ENCODE peak calls at places on chromosomes 1 and 21, in six cellular contexts. One of them, this sample, is unnamed.

GRCh38 chr1:220875233-220875632 is 4.0 kb upstream of the HLX start:
- DNase-seq in lung: no peak
- DNase-seq in sigmoid colon: no peak
- DNase-seq in esophagus squamous epithelium: no peak
- DNase-seq in cardiac muscle cell: no peak
- DNase-seq in lower lobe of right lung: no peak
- DNase-seq in this sample: no peak

GRCh38 chr1:1075148-1075935 is 1.2 kb upstream of the RNF223 start:
- DNase-seq in sigmoid colon: peak; percentile 66
- DNase-seq in lung: no peak
- DNase-seq in esophagus squamous epithelium: no peak
- DNase-seq in lower lobe of right lung: peak; percentile 45
- DNase-seq in cardiac muscle cell: no peak
- DNase-seq in this sample: no peak

GRCh38 chr1:182374101-182374834 is 17.3 kb downstream of the GLUL start:
- DNase-seq in esophagus squamous epithelium: no peak
- DNase-seq in sigmoid colon: no peak
- DNase-seq in cardiac muscle cell: no peak
- DNase-seq in lower lobe of right lung: no peak
- DNase-seq in lung: no peak
- DNase-seq in this sample: no peak

GRCh38 chr1:69649383-69649782 is 81.7 kb downstream of the LRRC7 start:
- DNase-seq in sigmoid colon: no peak
- DNase-seq in cardiac muscle cell: no peak
- DNase-seq in lower lobe of right lung: no peak
- DNase-seq in lung: no peak
- DNase-seq in esophagus squamous epithelium: no peak
- DNase-seq in this sample: no peak

GRCh38 chr1:53076165-53076564 is 14.2 kb downstream of the PODN start:
- DNase-seq in lung: no peak
- DNase-seq in sigmoid colon: peak; percentile 43
- DNase-seq in lower lobe of right lung: peak; percentile 22
- DNase-seq in esophagus squamous epithelium: no peak
- DNase-seq in cardiac muscle cell: no peak
- DNase-seq in this sample: no peak

GRCh38 chr1:54996359-54996868 is 2.3 kb upstream of the BSND start:
- DNase-seq in esophagus squamous epithelium: no peak
- DNase-seq in lower lobe of right lung: peak; percentile 80
- DNase-seq in lung: peak; percentile 85
- DNase-seq in sigmoid colon: peak; percentile 78
- DNase-seq in cardiac muscle cell: peak; percentile 74
- DNase-seq in this sample: no peak

GRCh38 chr1:51717842-51718241 is 101.0 kb downstream of the OSBPL9 start:
- DNase-seq in lung: no peak
- DNase-seq in lower lobe of right lung: no peak
- DNase-seq in esophagus squamous epithelium: no peak
- DNase-seq in sigmoid colon: no peak
- DNase-seq in cardiac muscle cell: no peak
- DNase-seq in this sample: no peak

GRCh38 chr1:202592141-202592540 is 118.1 kb downstream of the SYT2 start:
- DNase-seq in esophagus squamous epithelium: no peak
- DNase-seq in lung: no peak
- DNase-seq in cardiac muscle cell: no peak
- DNase-seq in lower lobe of right lung: no peak
- DNase-seq in sigmoid colon: no peak
- DNase-seq in this sample: no peak

GRCh38 chr1:21577324-21577723 is 68.1 kb downstream of the ALPL start:
- DNase-seq in esophagus squamous epithelium: no peak
- DNase-seq in lower lobe of right lung: no peak
- DNase-seq in sigmoid colon: no peak
- DNase-seq in lung: no peak
- DNase-seq in cardiac muscle cell: no peak
- DNase-seq in this sample: no peak

GRCh38 chr1:39407889-39408640 is 83.4 kb upstream of the BMP8A start:
- DNase-seq in lung: no peak
- DNase-seq in lower lobe of right lung: no peak
- DNase-seq in sigmoid colon: no peak
- DNase-seq in cardiac muscle cell: no peak
- DNase-seq in esophagus squamous epithelium: no peak
- DNase-seq in this sample: no peak

GRCh38 chr1:169874229-169874628 is 19.5 kb downstream of the SCYL3 start:
- DNase-seq in sigmoid colon: no peak
- DNase-seq in cardiac muscle cell: no peak
- DNase-seq in lower lobe of right lung: no peak
- DNase-seq in esophagus squamous epithelium: no peak
- DNase-seq in lung: no peak
- DNase-seq in this sample: no peak

GRCh38 chr1:145978860-145979745 is 14.6 kb downstream of the POLR3GL start:
- DNase-seq in cardiac muscle cell: peak; percentile 97
- DNase-seq in lung: peak; percentile 96
- DNase-seq in sigmoid colon: peak; percentile 98
- DNase-seq in lower lobe of right lung: peak; percentile 93
- DNase-seq in esophagus squamous epithelium: peak; percentile 89
- DNase-seq in this sample: peak; percentile 96

GRCh38 chr1:147757015-147757990 is 3.1 kb downstream of the GJA5 start:
- DNase-seq in esophagus squamous epithelium: no peak
- DNase-seq in lower lobe of right lung: peak; percentile 73
- DNase-seq in lung: peak; percentile 80
- DNase-seq in cardiac muscle cell: no peak
- DNase-seq in sigmoid colon: no peak
- DNase-seq in this sample: no peak

GRCh38 chr21:39774252-39774651 is 29.3 kb downstream of the IGSF5 start:
- DNase-seq in cardiac muscle cell: no peak
- DNase-seq in lung: no peak
- DNase-seq in esophagus squamous epithelium: no peak
- DNase-seq in lower lobe of right lung: no peak
- DNase-seq in sigmoid colon: no peak
- DNase-seq in this sample: no peak

GRCh38 chr1:204321051-204321450 is 38.7 kb downstream of the PLEKHA6 start:
- DNase-seq in lower lobe of right lung: no peak
- DNase-seq in cardiac muscle cell: no peak
- DNase-seq in sigmoid colon: no peak
- DNase-seq in esophagus squamous epithelium: no peak
- DNase-seq in lung: no peak
- DNase-seq in this sample: no peak

GRCh38 chr1:204319462-204319861 is 40.3 kb downstream of the PLEKHA6 start:
- DNase-seq in lung: no peak
- DNase-seq in lower lobe of right lung: no peak
- DNase-seq in esophagus squamous epithelium: no peak
- DNase-seq in cardiac muscle cell: no peak
- DNase-seq in sigmoid colon: no peak
- DNase-seq in this sample: no peak

GRCh38 chr1:204320413-204320812 is 39.3 kb downstream of the PLEKHA6 start:
- DNase-seq in sigmoid colon: no peak
- DNase-seq in cardiac muscle cell: no peak
- DNase-seq in esophagus squamous epithelium: no peak
- DNase-seq in lower lobe of right lung: no peak
- DNase-seq in lung: no peak
- DNase-seq in this sample: no peak

GRCh38 chr1:204322329-204322868 is 37.3 kb downstream of the PLEKHA6 start:
- DNase-seq in lower lobe of right lung: no peak
- DNase-seq in lung: no peak
- DNase-seq in esophagus squamous epithelium: no peak
- DNase-seq in cardiac muscle cell: no peak
- DNase-seq in sigmoid colon: no peak
- DNase-seq in this sample: no peak

GRCh38 chr1:204321665-204322064 is 38.1 kb downstream of the PLEKHA6 start:
- DNase-seq in esophagus squamous epithelium: no peak
- DNase-seq in lung: no peak
- DNase-seq in cardiac muscle cell: no peak
- DNase-seq in sigmoid colon: no peak
- DNase-seq in lower lobe of right lung: no peak
- DNase-seq in this sample: no peak
- H3K27ac ChIP-seq in esophagus squamous epithelium: peak overlapping the region; percentile 67
- H3K27ac ChIP-seq in lung: no peak overlapping the region
- H3K27ac ChIP-seq in cardiac muscle cell: peak overlapping the region; percentile 36
- H3K27ac ChIP-seq in sigmoid colon: no peak overlapping the region
- H3K27ac ChIP-seq in lower lobe of right lung: no peak overlapping the region
- H3K27ac ChIP-seq in this sample: peak overlapping the region; percentile 38

GRCh38 chr1:105556266-105556665 is 1500.2 kb upstream of the PRMT6 start:
- DNase-seq in lung: no peak
- DNase-seq in lower lobe of right lung: no peak
- DNase-seq in sigmoid colon: no peak
- DNase-seq in esophagus squamous epithelium: no peak
- DNase-seq in cardiac muscle cell: no peak
- DNase-seq in this sample: no peak

DNA sequence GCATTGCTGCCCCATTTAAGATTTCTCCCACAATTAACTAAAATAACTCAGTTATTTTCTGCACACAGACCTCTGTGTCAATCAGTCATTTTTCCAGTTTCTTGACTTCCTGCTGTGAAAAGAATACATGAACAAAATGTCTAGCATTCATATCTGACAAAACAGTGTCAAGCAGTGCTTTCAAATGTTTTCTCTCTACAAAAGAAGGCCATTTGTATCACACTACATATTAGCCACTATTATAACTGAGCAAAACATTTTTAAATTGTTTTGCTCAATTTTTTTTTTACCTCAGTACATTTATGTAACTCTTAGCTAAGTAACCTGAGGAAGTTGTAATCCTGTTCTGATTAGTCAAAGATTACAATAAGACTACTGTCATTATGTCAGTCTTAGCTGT is 1498.5 kb upstream of the PRMT6 start:
- DNase-seq in sigmoid colon: no peak
- DNase-seq in lung: no peak
- DNase-seq in esophagus squamous epithelium: no peak
- DNase-seq in lower lobe of right lung: no peak
- DNase-seq in cardiac muscle cell: no peak
- DNase-seq in this sample: no peak
- H3K27ac ChIP-seq in sigmoid colon: no peak overlapping the region
- H3K27ac ChIP-seq in lung: no peak overlapping the region
- H3K27ac ChIP-seq in esophagus squamous epithelium: no peak overlapping the region
- H3K27ac ChIP-seq in lower lobe of right lung: no peak overlapping the region
- H3K27ac ChIP-seq in cardiac muscle cell: no peak overlapping the region
- H3K27ac ChIP-seq in this sample: no peak overlapping the region

DNA sequence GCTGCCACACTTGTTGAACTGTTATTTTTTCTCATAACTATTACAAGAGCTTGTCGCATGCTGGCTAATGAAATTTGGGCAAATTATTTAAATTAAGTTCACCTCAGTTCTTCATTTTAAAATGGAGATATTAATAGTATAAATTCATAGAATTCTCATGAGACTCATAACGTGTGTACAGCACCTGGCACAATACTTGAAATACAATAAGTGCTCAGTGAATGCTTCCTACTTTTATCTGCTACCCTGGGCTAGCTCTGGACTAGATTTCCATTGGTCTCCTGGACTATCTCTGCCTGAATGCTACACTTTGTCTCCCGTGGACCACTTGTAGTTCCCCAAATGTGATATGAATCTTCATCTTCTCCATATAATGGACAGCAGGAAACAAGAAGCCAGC is 919 bp downstream of the SLAMF6 start:
- DNase-seq in lower lobe of right lung: no peak
- DNase-seq in sigmoid colon: no peak
- DNase-seq in esophagus squamous epithelium: no peak
- DNase-seq in lung: no peak
- DNase-seq in cardiac muscle cell: no peak
- DNase-seq in this sample: no peak
- H3K27ac ChIP-seq in lower lobe of right lung: peak overlapping the region; percentile 8
- H3K27ac ChIP-seq in sigmoid colon: no peak overlapping the region
- H3K27ac ChIP-seq in esophagus squamous epithelium: peak overlapping the region; percentile 59
- H3K27ac ChIP-seq in lung: no peak overlapping the region
- H3K27ac ChIP-seq in cardiac muscle cell: no peak overlapping the region
- H3K27ac ChIP-seq in this sample: no peak overlapping the region

DNA sequence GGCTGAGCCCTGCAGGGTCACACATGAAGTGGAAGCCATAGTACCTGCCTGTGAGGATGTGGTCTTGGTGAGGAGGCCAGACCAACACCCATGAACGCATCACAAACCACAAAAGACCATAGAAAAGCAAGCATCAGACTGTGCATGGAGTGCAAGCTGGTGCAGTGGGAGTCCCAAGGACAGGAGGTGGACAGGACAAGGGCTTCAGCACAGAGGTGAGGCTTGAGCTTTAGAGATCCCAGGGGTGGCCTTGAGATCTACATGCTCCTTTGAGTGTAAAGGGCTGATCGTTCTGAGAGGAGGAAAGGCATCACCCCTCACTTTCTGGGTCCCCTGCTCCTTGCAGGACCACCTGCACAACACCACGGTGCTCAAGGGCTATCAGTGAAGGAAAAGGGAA is 111.9 kb upstream of the F3 start:
- DNase-seq in cardiac muscle cell: no peak
- DNase-seq in lower lobe of right lung: no peak
- DNase-seq in sigmoid colon: no peak
- DNase-seq in lung: no peak
- DNase-seq in esophagus squamous epithelium: no peak
- DNase-seq in this sample: no peak
- H3K27ac ChIP-seq in cardiac muscle cell: peak overlapping the region; percentile 71
- H3K27ac ChIP-seq in lower lobe of right lung: no peak overlapping the region
- H3K27ac ChIP-seq in sigmoid colon: no peak overlapping the region
- H3K27ac ChIP-seq in lung: peak overlapping the region; percentile 78
- H3K27ac ChIP-seq in esophagus squamous epithelium: no peak overlapping the region
- H3K27ac ChIP-seq in this sample: no peak overlapping the region

DNA sequence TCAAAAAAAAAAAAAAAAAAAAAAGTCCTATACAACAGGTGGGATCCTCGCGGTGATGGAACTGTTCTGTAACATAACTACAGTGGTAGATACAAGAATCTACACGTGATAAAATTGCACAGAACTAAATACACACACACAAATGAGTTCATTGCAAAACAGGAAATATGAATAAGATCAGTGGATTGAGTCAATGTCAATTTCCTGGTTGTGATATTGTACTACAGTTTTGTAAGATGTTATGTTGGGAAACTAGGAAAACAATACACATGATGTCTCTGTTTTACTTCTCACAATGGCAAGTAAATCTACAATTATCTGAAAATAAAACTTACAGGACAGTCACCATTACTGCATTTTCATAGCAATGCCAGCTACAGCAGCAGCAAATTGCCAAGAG is 59.8 kb downstream of the ITGB3BP start:
- DNase-seq in sigmoid colon: no peak
- DNase-seq in cardiac muscle cell: no peak
- DNase-seq in lung: no peak
- DNase-seq in esophagus squamous epithelium: no peak
- DNase-seq in lower lobe of right lung: no peak
- DNase-seq in this sample: no peak
- H3K27ac ChIP-seq in sigmoid colon: no peak overlapping the region
- H3K27ac ChIP-seq in cardiac muscle cell: no peak overlapping the region
- H3K27ac ChIP-seq in lung: no peak overlapping the region
- H3K27ac ChIP-seq in esophagus squamous epithelium: no peak overlapping the region
- H3K27ac ChIP-seq in lower lobe of right lung: no peak overlapping the region
- H3K27ac ChIP-seq in this sample: no peak overlapping the region

DNA sequence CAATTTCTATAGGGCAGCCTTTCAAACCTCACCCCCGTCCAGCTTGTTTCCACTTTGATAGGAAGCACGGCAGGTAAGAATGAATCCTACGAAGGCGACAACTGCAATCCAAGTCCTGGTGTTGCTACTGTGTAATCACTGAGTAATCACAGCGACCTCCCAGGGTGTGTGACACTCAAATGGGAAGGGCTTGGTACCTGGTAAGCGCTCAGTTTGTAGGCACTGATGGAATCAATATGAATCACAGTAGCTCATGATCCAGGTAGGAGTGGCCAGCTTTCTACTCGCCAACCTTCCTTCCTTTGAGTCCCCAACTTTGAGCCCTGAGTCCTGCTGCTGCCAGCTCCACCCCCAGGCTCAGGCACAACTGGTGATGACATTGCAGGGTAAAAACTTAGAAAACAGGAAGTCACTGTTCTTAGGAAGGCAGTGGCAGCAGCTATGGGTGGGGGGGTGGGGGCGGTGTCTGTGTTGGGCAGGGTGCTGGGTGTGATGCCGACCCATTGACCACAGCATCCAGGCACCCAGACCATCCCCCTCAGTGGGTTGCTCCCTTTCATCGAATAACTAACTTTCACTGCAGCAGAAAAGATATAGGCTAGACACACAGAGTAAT is 70.7 kb downstream of the CD247 start:
- DNase-seq in lower lobe of right lung: peak; percentile 66
- DNase-seq in cardiac muscle cell: no peak
- DNase-seq in esophagus squamous epithelium: no peak
- DNase-seq in sigmoid colon: no peak
- DNase-seq in lung: no peak
- DNase-seq in this sample: peak; percentile 57
- H3K27ac ChIP-seq in lower lobe of right lung: peak overlapping the region; percentile 56
- H3K27ac ChIP-seq in cardiac muscle cell: no peak overlapping the region
- H3K27ac ChIP-seq in esophagus squamous epithelium: peak overlapping the region; percentile 71
- H3K27ac ChIP-seq in sigmoid colon: no peak overlapping the region
- H3K27ac ChIP-seq in lung: no peak overlapping the region
- H3K27ac ChIP-seq in this sample: no peak overlapping the region